ENCODE peak calls at places on chromosomes 6 and 20, in six cellular contexts. One of them, this sample, is unnamed.

GRCh38 chr20:13009682-13010406 is 1.1 kb downstream of the SPTLC3 start:
- DNase-seq in aorta: peak
- DNase-seq in Peyer's patch: no peak
- DNase-seq in stimulated activated CD8-positive, alpha-beta memory T cell treated with anti-CD3 and anti-CD28 coated beads, Interleukin-2, amount 100 ng/mL, for 1 hour: no peak
- DNase-seq in H9: no peak
- DNase-seq in nucleus accumbens: no peak
- DNase-seq in this sample: no peak

GRCh38 chr20:13458860-13459451 is 179.8 kb downstream of the TASP1 start:
- DNase-seq in aorta: no peak
- DNase-seq in Peyer's patch: no peak
- DNase-seq in stimulated activated CD8-positive, alpha-beta memory T cell treated with anti-CD3 and anti-CD28 coated beads, Interleukin-2, amount 100 ng/mL, for 1 hour: no peak
- DNase-seq in H9: no peak
- DNase-seq in nucleus accumbens: no peak
- DNase-seq in this sample: peak

GRCh38 chr6:13710552-13711383 is 867 bp downstream of the RANBP9 start:
- DNase-seq in aorta: peak
- DNase-seq in Peyer's patch: peak
- DNase-seq in stimulated activated CD8-positive, alpha-beta memory T cell treated with anti-CD3 and anti-CD28 coated beads, Interleukin-2, amount 100 ng/mL, for 1 hour: peak
- DNase-seq in H9: peak
- DNase-seq in nucleus accumbens: no peak
- DNase-seq in this sample: no peak

GRCh38 chr6:64520050-64520449 is 884.4 kb downstream of the PHF3 start:
- DNase-seq in aorta: no peak
- DNase-seq in Peyer's patch: no peak
- DNase-seq in stimulated activated CD8-positive, alpha-beta memory T cell treated with anti-CD3 and anti-CD28 coated beads, Interleukin-2, amount 100 ng/mL, for 1 hour: no peak
- DNase-seq in H9: no peak
- DNase-seq in nucleus accumbens: no peak
- DNase-seq in this sample: no peak

GRCh38 chr20:8721098-8721497 is 347.8 kb upstream of the PLCB4 start:
- DNase-seq in aorta: no peak
- DNase-seq in Peyer's patch: no peak
- DNase-seq in stimulated activated CD8-positive, alpha-beta memory T cell treated with anti-CD3 and anti-CD28 coated beads, Interleukin-2, amount 100 ng/mL, for 1 hour: no peak
- DNase-seq in H9: peak
- DNase-seq in nucleus accumbens: no peak
- DNase-seq in this sample: peak

GRCh38 chr6:96186516-96187195 is 170.9 kb downstream of the FUT9 start:
- DNase-seq in aorta: no peak
- DNase-seq in Peyer's patch: no peak
- DNase-seq in stimulated activated CD8-positive, alpha-beta memory T cell treated with anti-CD3 and anti-CD28 coated beads, Interleukin-2, amount 100 ng/mL, for 1 hour: no peak
- DNase-seq in H9: no peak
- DNase-seq in nucleus accumbens: no peak
- DNase-seq in this sample: no peak

GRCh38 chr6:54060286-54060685 is 51.0 kb upstream of the MLIP start:
- DNase-seq in aorta: no peak
- DNase-seq in Peyer's patch: no peak
- DNase-seq in stimulated activated CD8-positive, alpha-beta memory T cell treated with anti-CD3 and anti-CD28 coated beads, Interleukin-2, amount 100 ng/mL, for 1 hour: no peak
- DNase-seq in H9: no peak
- DNase-seq in nucleus accumbens: no peak
- DNase-seq in this sample: no peak

GRCh38 chr6:33694401-33694931 is 17.0 kb downstream of the UQCC2 start:
- DNase-seq in aorta: no peak
- DNase-seq in Peyer's patch: peak
- DNase-seq in stimulated activated CD8-positive, alpha-beta memory T cell treated with anti-CD3 and anti-CD28 coated beads, Interleukin-2, amount 100 ng/mL, for 1 hour: peak
- DNase-seq in H9: no peak
- DNase-seq in nucleus accumbens: no peak
- DNase-seq in this sample: peak

GRCh38 chr6:2695464-2696095 is 55.1 kb downstream of the MYLK4 start:
- DNase-seq in aorta: no peak
- DNase-seq in Peyer's patch: no peak
- DNase-seq in stimulated activated CD8-positive, alpha-beta memory T cell treated with anti-CD3 and anti-CD28 coated beads, Interleukin-2, amount 100 ng/mL, for 1 hour: no peak
- DNase-seq in H9: no peak
- DNase-seq in nucleus accumbens: no peak
- DNase-seq in this sample: peak

GRCh38 chr20:7399114-7399513 is 541.1 kb downstream of the HAO1 start:
- DNase-seq in aorta: no peak
- DNase-seq in Peyer's patch: no peak
- DNase-seq in stimulated activated CD8-positive, alpha-beta memory T cell treated with anti-CD3 and anti-CD28 coated beads, Interleukin-2, amount 100 ng/mL, for 1 hour: no peak
- DNase-seq in H9: no peak
- DNase-seq in nucleus accumbens: no peak
- DNase-seq in this sample: no peak

GRCh38 chr6:2581611-2582010 is 169.1 kb downstream of the MYLK4 start:
- DNase-seq in aorta: no peak
- DNase-seq in Peyer's patch: no peak
- DNase-seq in stimulated activated CD8-positive, alpha-beta memory T cell treated with anti-CD3 and anti-CD28 coated beads, Interleukin-2, amount 100 ng/mL, for 1 hour: no peak
- DNase-seq in H9: no peak
- DNase-seq in nucleus accumbens: no peak
- DNase-seq in this sample: no peak

GRCh38 chr20:50172347-50173013 is 18.1 kb upstream of the CEBPB start:
- DNase-seq in aorta: peak
- DNase-seq in Peyer's patch: peak
- DNase-seq in stimulated activated CD8-positive, alpha-beta memory T cell treated with anti-CD3 and anti-CD28 coated beads, Interleukin-2, amount 100 ng/mL, for 1 hour: no peak
- DNase-seq in H9: peak
- DNase-seq in nucleus accumbens: no peak
- DNase-seq in this sample: peak

GRCh38 chr6:137122612-137123011 is 50.8 kb downstream of the IL22RA2 start:
- DNase-seq in aorta: no peak
- DNase-seq in Peyer's patch: no peak
- DNase-seq in stimulated activated CD8-positive, alpha-beta memory T cell treated with anti-CD3 and anti-CD28 coated beads, Interleukin-2, amount 100 ng/mL, for 1 hour: no peak
- DNase-seq in H9: no peak
- DNase-seq in nucleus accumbens: no peak
- DNase-seq in this sample: no peak

This sample was measured in SHP77 treated with DMSO at 0.1 percent for 48 hours.